ENCODE peak calls at places on chromosomes 16 and 17, in ten cellular contexts. C is ovary, I is stomach, E is A549, A is K562, K is transverse colon, D is sigmoid colon, Y is H1, R is HepG2, L is tibial nerve. Z is an unnamed sample.

GRCh38 chr16:56547120-56547948 is 17.5 kb upstream of the MT4 start:
- DNase-seq in Y (peak), K (no peak), C (no peak), I (no peak), R (no peak), E (no peak), D (peak), A (no peak), L (no peak), Z (no peak)

GRCh38 chr17:57649731-57650484 is 95.2 kb downstream of the CCDC182 start:
- DNase-seq in I (no peak), A (no peak), D (no peak), E (peak), L (no peak), K (no peak), Y (no peak), R (no peak), C (no peak), Z (no peak)

GRCh38 chr16:48409839-48410610 is 24.8 kb upstream of the SIAH1 start:
- DNase-seq in K (peak), A (peak), C (peak), D (no peak), L (no peak), Y (no peak), R (peak), I (peak), E (peak), Z (no peak)

GRCh38 chr16:25035494-25036405 is 20.6 kb upstream of the ARHGAP17 start:
- DNase-seq in C (no peak), E (no peak), L (no peak), D (no peak), R (no peak), Y (no peak), K (no peak), I (no peak), A (no peak), Z (no peak)

GRCh38 chr17:76673729-76674128 is 30.2 kb upstream of the ST6GALNAC1 start:
- DNase-seq in Y (no peak), C (no peak), L (no peak), D (no peak), I (no peak), R (no peak), E (no peak), K (no peak), A (no peak), Z (no peak)

GRCh38 chr16:19599968-19600716 is 44.6 kb downstream of the VPS35L start:
- DNase-seq in E (no peak), A (no peak), K (no peak), Y (no peak), C (no peak), L (no peak), R (peak), D (no peak), I (no peak), Z (no peak)

GRCh38 chr16:66188786-66189725 is 177.4 kb upstream of the CDH5 start:
- DNase-seq in E (no peak), R (no peak), L (peak), K (no peak), I (no peak), D (no peak), C (peak), Y (no peak), A (no peak), Z (no peak)

GRCh38 chr17:14337596-14338079 is 36.8 kb downstream of the HS3ST3B1 start:
- DNase-seq in K (no peak), I (no peak), C (no peak), D (no peak), L (no peak), R (no peak), Y (no peak), A (no peak), E (no peak), Z (no peak)

GRCh38 chr16:49969356-49970030 is 55.5 kb upstream of the CNEP1R1 start:
- DNase-seq in L (no peak), D (no peak), Y (no peak), E (no peak), A (no peak), R (peak), C (no peak), I (no peak), K (no peak), Z (no peak)

GRCh38 chr16:27112093-27112811 is 45.5 kb downstream of the C16orf82 start:
- DNase-seq in C (no peak), I (no peak), A (no peak), K (no peak), D (no peak), E (no peak), L (no peak), R (no peak), Y (no peak), Z (no peak)

GRCh38 chr16:56203052-56203451 is 11.8 kb downstream of the GNAO1 start:
- DNase-seq in E (peak), Y (no peak), R (peak), A (peak), C (no peak), I (no peak), L (no peak), K (peak), D (no peak), Z (no peak)

GRCh38 chr17:59745040-59745439 is 37.6 kb downstream of the VMP1 start:
- DNase-seq in A (no peak), D (no peak), R (no peak), L (no peak), C (no peak), Y (no peak), E (no peak), I (no peak), K (no peak), Z (no peak)

GRCh38 chr17:78383725-78384471 is 5.4 kb downstream of the PGS1 start:
- DNase-seq in A (no peak), Y (no peak), K (peak), C (peak), L (peak), I (peak), E (no peak), D (peak), R (no peak), Z (no peak)

GRCh38 chr16:28181557-28181914 is 30.2 kb downstream of the XPO6 start:
- DNase-seq in R (peak), C (peak), E (peak), K (no peak), A (no peak), L (no peak), Y (no peak), I (peak), D (peak), Z (no peak)

GRCh38 chr17:250487-251300 is 69.2 kb upstream of the DOC2B start:
- DNase-seq in A (no peak), R (no peak), Y (no peak), L (no peak), C (peak), E (no peak), I (no peak), D (peak), K (peak), Z (peak)

GRCh38 chr16:22077700-22078313 is 14.5 kb upstream of the VWA3A start:
- DNase-seq in D (no peak), L (peak), I (peak), A (peak), Y (no peak), C (peak), R (peak), E (peak), K (peak), Z (no peak)

GRCh38 chr17:66542183-66542966 is 240.0 kb downstream of the PRKCA start:
- DNase-seq in R (no peak), I (no peak), K (no peak), A (peak), Y (no peak), C (no peak), L (no peak), D (no peak), E (no peak), Z (no peak)

GRCh38 chr16:66551362-66551761 is 1.0 kb upstream of the CKLF start:
- DNase-seq in A (peak), C (no peak), K (peak), R (peak), E (peak), Y (no peak), D (no peak), L (no peak), I (no peak), Z (no peak)

GRCh38 chr16:20094157-20094556 is 20.5 kb upstream of the GPR139 start:
- DNase-seq in Y (no peak), I (no peak), D (no peak), E (no peak), A (no peak), K (no peak), C (no peak), R (no peak), L (no peak), Z (no peak)

GRCh38 chr16:27366687-27367462 is 35.1 kb upstream of the IL21R start:
- DNase-seq in K (no peak), R (no peak), Y (no peak), E (no peak), D (peak), A (peak), C (no peak), L (no peak), I (no peak), Z (no peak)

GRCh38 chr16:18937390-18937789 is 11.2 kb upstream of the SMG1 start:
- DNase-seq in L (no peak), Y (no peak), D (no peak), C (no peak), K (no peak), I (no peak), E (no peak), R (no peak), A (no peak), Z (no peak)

GRCh38 chr16:50002190-50002589 is 22.8 kb upstream of the CNEP1R1 start:
- DNase-seq in Y (no peak), L (no peak), D (no peak), A (no peak), K (no peak), I (no peak), C (no peak), E (no peak), R (no peak), Z (no peak)

GRCh38 chr17:30449480-30449879 is 27.7 kb upstream of the GOSR1 start:
- DNase-seq in R (no peak), L (no peak), E (no peak), C (peak), D (no peak), K (no peak), I (no peak), A (no peak), Y (no peak), Z (no peak)

GRCh38 chr17:1870592-1870991 is 40.8 kb downstream of the RPA1 start:
- DNase-seq in C (no peak), A (no peak), R (no peak), K (no peak), E (no peak), Y (no peak), L (no peak), D (no peak), I (no peak), Z (no peak)

GRCh38 chr17:64282753-64283080 is 19.7 kb upstream of the TEX2 start:
- DNase-seq in E (no peak), C (no peak), K (no peak), L (no peak), Y (no peak), D (no peak), R (no peak), I (no peak), A (no peak), Z (no peak)

GRCh38 chr16:22347100-22347820 is 27.2 kb downstream of the CDR2 start:
- DNase-seq in R (no peak), I (no peak), L (no peak), K (no peak), C (no peak), D (peak), Y (no peak), E (no peak), A (no peak), Z (no peak)

GRCh38 chr17:13337864-13338371 is 263.8 kb downstream of the HS3ST3A1 start:
- DNase-seq in A (peak), D (no peak), R (peak), Y (no peak), C (peak), L (peak), E (peak), K (no peak), I (no peak), Z (no peak)

GRCh38 chr16:72561-73537 is at the start of gene RHBDF1:
- DNase-seq in Y (no peak), L (no peak), A (peak), C (peak), E (peak), I (peak), D (peak), R (no peak), K (peak), Z (no peak)

GRCh38 chr17:13513039-13513405 is 88.7 kb downstream of the HS3ST3A1 start:
- DNase-seq in R (no peak), D (peak), L (no peak), Y (no peak), E (no peak), A (peak), C (peak), K (no peak), I (no peak), Z (no peak)

GRCh38 chr16:67283039-67283825 is 3.9 kb downstream of the PLEKHG4 start:
- DNase-seq in K (no peak), E (peak), L (no peak), I (no peak), C (no peak), Y (no peak), R (no peak), A (no peak), D (no peak), Z (no peak)

GRCh38 chr16:85699224-85699558 is 10.4 kb upstream of the GINS2 start:
- DNase-seq in R (no peak), E (no peak), I (no peak), Y (no peak), K (no peak), L (no peak), D (no peak), C (no peak), A (no peak), Z (no peak)

GRCh38 chr17:39306509-39307212 is 80.9 kb upstream of the STAC2 start:
- DNase-seq in I (no peak), A (no peak), Y (no peak), C (no peak), E (no peak), L (no peak), K (no peak), R (no peak), D (no peak), Z (no peak)
- H3K4me3 ChIP-seq in I (no peak), A (no peak), Y (no peak), C (no peak), E (no peak), L (no peak), K (no peak), R (no peak), D (no peak), Z (no peak)

GRCh38 chr16:53912155-53912554 is 208.2 kb downstream of the FTO start:
- DNase-seq in K (no peak), C (no peak), R (no peak), L (no peak), I (no peak), D (no peak), Y (no peak), A (no peak), E (no peak), Z (no peak)
- TF ChIP-seq EP300 in K (no peak), C (no peak), R (no peak), L (no peak), I (no peak), D (no peak), Y (no peak), A (no peak), E (no peak), Z (no peak)

GRCh38 chr17:48258317-48258716 is 150.8 kb downstream of the SNX11 start:
- DNase-seq in A (no peak), C (no peak), D (no peak), R (no peak), K (no peak), L (no peak), Y (no peak), I (no peak), E (no peak), Z (no peak)

GRCh38 chr17:48261297-48261880 is 153.8 kb downstream of the SNX11 start:
- DNase-seq in E (peak), Y (peak), L (no peak), D (no peak), C (no peak), I (no peak), R (peak), A (peak), K (peak), Z (no peak)

GRCh38 chr17:48259710-48260291 is 152.2 kb downstream of the SNX11 start:
- DNase-seq in E (peak), A (peak), Y (no peak), D (no peak), R (no peak), I (no peak), K (no peak), L (no peak), C (no peak), Z (no peak)

DNA sequence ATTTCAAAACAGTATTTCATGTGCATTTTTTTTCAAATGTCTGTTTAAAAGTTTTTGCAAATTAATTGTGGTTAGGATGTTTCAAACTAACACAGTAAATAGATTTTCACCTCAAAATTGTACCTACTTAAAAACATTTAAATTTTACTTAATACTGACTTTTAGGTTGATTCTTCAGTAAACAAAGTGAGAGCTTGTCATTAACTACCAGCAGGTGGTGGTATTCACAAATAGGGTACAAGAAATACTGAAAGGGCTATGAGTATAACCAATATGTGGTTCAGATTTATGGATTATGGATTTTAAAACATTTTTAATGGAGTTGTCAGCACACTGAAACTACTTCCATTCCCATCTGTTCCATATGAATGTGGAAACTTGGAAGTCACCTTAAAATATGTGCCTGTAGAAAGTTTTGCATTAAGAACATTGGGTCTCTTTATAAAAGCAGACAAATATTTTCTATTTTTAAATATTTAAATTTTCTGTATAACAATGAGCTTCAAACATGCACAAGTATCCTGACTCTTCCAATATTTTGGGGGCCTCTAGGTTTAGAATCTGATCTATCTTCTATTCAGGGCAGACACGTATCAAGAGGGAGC is 155.5 kb downstream of the SNX11 start:
- DNase-seq in E (peak), A (peak), K (no peak), I (no peak), D (no peak), Y (no peak), L (no peak), R (no peak), C (no peak), Z (no peak)
- TF ChIP-seq CTCF in E (peak), A (no peak), K (peak), I (no peak), D (no peak), Y (peak), L (peak), R (peak), C (no peak), Z (no peak)

GRCh38 chr16:59205403-59205802 is 471.3 kb upstream of the GOT2 start:
- DNase-seq in K (no peak), D (no peak), C (no peak), I (no peak), A (no peak), R (no peak), E (peak), L (no peak), Y (no peak), Z (no peak)

GRCh38 chr16:59213952-59214351 is 479.8 kb upstream of the GOT2 start:
- DNase-seq in E (no peak), D (no peak), L (no peak), R (no peak), Y (no peak), A (no peak), C (no peak), I (no peak), K (no peak), Z (no peak)

GRCh38 chr16:59212492-59213024 is 478.4 kb upstream of the GOT2 start:
- DNase-seq in A (no peak), I (no peak), E (no peak), C (no peak), Y (no peak), R (no peak), L (no peak), D (no peak), K (no peak), Z (no peak)

GRCh38 chr16:59214455-59214854 is 480.3 kb upstream of the GOT2 start:
- DNase-seq in K (no peak), D (no peak), L (no peak), R (no peak), I (no peak), A (no peak), E (peak), Y (no peak), C (no peak), Z (no peak)

DNA sequence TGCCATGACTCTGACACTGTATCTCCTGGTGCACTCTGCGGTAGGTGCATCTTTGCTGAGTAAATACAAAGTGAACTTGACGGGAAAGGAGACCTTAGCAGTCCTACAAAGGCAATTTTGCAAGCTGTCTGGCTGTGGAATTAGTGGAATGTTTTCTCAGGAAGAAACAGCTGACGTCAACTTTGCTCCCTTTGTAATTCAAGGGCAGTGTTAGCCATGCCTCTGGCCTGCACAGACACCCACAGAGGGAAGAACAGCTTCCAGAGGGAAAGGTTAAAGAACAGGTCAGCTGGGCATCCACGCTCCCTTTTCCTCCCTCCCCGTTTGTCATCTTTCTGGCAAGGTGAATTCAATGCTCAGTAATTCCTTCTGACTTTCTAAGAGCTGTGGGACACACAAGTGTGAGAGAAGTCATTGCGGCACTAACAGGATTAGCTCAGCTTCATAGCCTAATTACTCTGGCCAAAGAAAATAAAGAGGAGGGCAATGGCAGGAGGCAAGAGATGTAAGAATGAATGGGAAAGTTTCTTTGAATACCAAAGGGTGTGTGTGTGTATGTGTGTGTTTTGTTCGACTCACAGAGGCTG is 476.9 kb upstream of the GOT2 start:
- DNase-seq in R (peak), A (no peak), D (no peak), C (no peak), L (peak), E (peak), K (no peak), Y (peak), I (no peak), Z (no peak)
- H3K4me3 ChIP-seq in R (no peak), A (no peak), D (no peak), C (no peak), L (no peak), E (peak), K (no peak), Y (no peak), I (no peak), Z (no peak)

DNA sequence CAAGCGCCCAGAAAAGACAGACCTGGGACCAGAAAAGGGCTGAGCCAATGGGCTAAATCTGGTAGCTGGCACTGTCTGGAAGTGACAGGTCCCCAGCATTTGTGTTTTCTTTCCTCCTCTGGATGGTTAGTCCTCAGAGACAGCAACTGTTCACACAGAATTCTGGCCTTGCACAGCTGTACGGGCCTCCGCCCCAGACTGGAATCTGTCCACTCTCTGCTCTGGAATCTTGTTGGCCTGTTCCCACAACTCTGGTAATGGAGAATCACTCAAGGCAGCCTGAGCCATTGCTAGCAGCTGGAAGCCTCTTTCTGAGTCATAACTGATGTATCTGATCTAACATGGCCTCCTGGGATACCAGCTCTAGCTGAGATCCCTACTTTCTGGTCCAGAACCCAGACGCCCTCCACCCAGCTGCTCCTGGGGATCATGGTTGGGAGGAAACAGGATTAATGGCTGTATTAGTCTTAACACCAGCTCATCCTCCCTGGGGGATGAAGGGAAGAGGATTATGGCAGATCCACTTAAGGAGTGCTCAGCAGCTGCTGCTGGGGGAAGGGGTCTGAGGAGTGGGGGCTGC is 9.1 kb downstream of the ZNF668 start:
- DNase-seq in K (no peak), C (no peak), A (no peak), Y (no peak), D (peak), L (peak), I (no peak), R (no peak), E (peak), Z (no peak)
- TF ChIP-seq EP300 in K (no peak), C (no peak), A (no peak), Y (no peak), D (no peak), L (no peak), I (no peak), R (no peak), E (no peak), Z (no peak)

DNA sequence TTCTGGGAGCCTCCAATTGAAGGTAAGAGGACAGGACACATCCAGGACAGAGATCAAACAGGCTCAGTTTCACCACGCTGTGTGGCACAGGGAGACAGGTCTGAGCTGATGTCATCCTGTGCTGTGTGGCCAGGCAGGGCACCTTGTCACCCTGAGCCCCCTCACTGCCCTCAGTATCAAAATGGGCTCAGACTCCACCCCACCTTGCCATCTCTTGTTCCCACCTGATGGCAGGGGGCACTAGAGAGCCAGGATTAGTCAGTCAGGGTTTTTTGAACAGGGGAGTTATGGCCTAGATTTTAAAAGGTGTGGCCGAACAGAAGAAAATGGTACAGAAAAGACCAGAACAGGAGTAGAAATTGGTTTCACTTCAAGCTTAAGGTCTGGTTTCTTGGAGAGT is 2.6 kb downstream of the KAT2A start:
- DNase-seq in Y (no peak), C (no peak), R (peak), A (peak), E (peak), D (no peak), K (no peak), L (no peak), I (peak), Z (no peak)
- TF ChIP-seq CTCF in Y (peak), C (no peak), R (peak), A (peak), E (peak), D (no peak), K (peak), L (peak), I (peak), Z (peak)